ENCODE peak calls at places on chromosomes 11 and 22, in eight cellular contexts. Z is H9; E is choroid plexus epithelial cell; S is IMR-90; P is tibial artery; R is sigmoid colon; T is CD8-positive, alpha-beta T cell; X is fibroblast of lung. H is an unnamed sample.

GRCh38 chr11:126669416-126669815 is 313.9 kb downstream of the ST3GAL4 start:
- DNase-seq in Z (no peak), E (no peak), S (peak), P (no peak), R (no peak), T (no peak), X (no peak), H (no peak)

GRCh38 chr11:115760528-115760837 is 256.3 kb upstream of the CADM1 start:
- DNase-seq in Z (no peak), E (no peak), S (no peak), P (no peak), R (peak), T (no peak), X (peak), H (no peak)

GRCh38 chr11:44157019-44157418 is 61.5 kb downstream of the EXT2 start:
- DNase-seq in Z (no peak), E (no peak), S (no peak), P (no peak), R (no peak), T (no peak), X (no peak), H (no peak)

GRCh38 chr11:30816959-30817880 is 231.1 kb upstream of the MPPED2 start:
- DNase-seq in Z (no peak), E (no peak), S (no peak), P (no peak), R (no peak), T (no peak), X (no peak), H (no peak)

GRCh38 chr11:131809203-131809948 is 439.0 kb downstream of the NTM start:
- DNase-seq in Z (no peak), E (no peak), S (no peak), P (no peak), R (no peak), T (no peak), X (no peak), H (no peak)

GRCh38 chr11:71342951-71343827 is 90.8 kb upstream of the SHANK2 start:
- DNase-seq in Z (peak), E (peak), S (peak), P (peak), R (no peak), T (no peak), X (peak), H (peak)

GRCh38 chr11:44946268-44946667 is 4.4 kb downstream of the TP53I11 start:
- DNase-seq in Z (no peak), E (no peak), S (no peak), P (peak), R (peak), T (no peak), X (no peak), H (no peak)

GRCh38 chr11:65132988-65133700 is 1.2 kb downstream of the SYVN1 start:
- DNase-seq in Z (peak), E (peak), S (no peak), P (peak), R (peak), T (no peak), X (no peak), H (no peak)

GRCh38 chr11:57778318-57779037 is 16.9 kb downstream of the CTNND1 start:
- DNase-seq in Z (peak), E (peak), S (peak), P (peak), R (peak), T (no peak), X (peak), H (peak)

GRCh38 chr11:65586247-65586630 is 9.4 kb downstream of the KCNK7 start:
- DNase-seq in Z (no peak), E (no peak), S (no peak), P (no peak), R (no peak), T (no peak), X (no peak), H (no peak)

GRCh38 chr22:30944986-30945385 is 23.6 kb downstream of the MORC2 start:
- DNase-seq in Z (no peak), E (no peak), S (no peak), P (no peak), R (no peak), T (no peak), X (no peak), H (no peak)

GRCh38 chr22:29306830-29307657 is 594 bp downstream of the GAS2L1 start:
- DNase-seq in Z (peak), E (peak), S (peak), P (peak), R (peak), T (no peak), X (peak), H (peak)

GRCh38 chr11:29306527-29306926 is 710.3 kb downstream of the KCNA4 start:
- DNase-seq in Z (no peak), E (peak), S (peak), P (no peak), R (no peak), T (no peak), X (peak), H (peak)

GRCh38 chr22:20009582-20010306 is 6.9 kb downstream of the ARVCF start:
- DNase-seq in Z (no peak), E (no peak), S (no peak), P (peak), R (no peak), T (no peak), X (no peak), H (no peak)

GRCh38 chr22:47177334-47177815 is 414.9 kb downstream of the TBC1D22A start:
- DNase-seq in Z (peak), E (no peak), S (no peak), P (no peak), R (peak), T (no peak), X (no peak), H (no peak)

GRCh38 chr11:87459351-87459750 is 421.6 kb downstream of the TMEM135 start:
- DNase-seq in Z (no peak), E (no peak), S (no peak), P (no peak), R (no peak), T (no peak), X (no peak), H (no peak)

GRCh38 chr11:70103256-70103975 is 25.3 kb downstream of the ANO1 start:
- DNase-seq in Z (no peak), E (no peak), S (no peak), P (no peak), R (no peak), T (no peak), X (no peak), H (no peak)

GRCh38 chr11:93645938-93646337 is 15.5 kb upstream of the CEP295 start:
- DNase-seq in Z (no peak), E (no peak), S (no peak), P (no peak), R (no peak), T (no peak), X (no peak), H (no peak)

GRCh38 chr11:86741489-86742435 is 58.6 kb upstream of the PRSS23 start:
- DNase-seq in Z (no peak), E (peak), S (peak), P (no peak), R (no peak), T (no peak), X (peak), H (peak)

GRCh38 chr11:109697140-109697843 is 275.3 kb downstream of the C11orf87 start:
- DNase-seq in Z (peak), E (peak), S (peak), P (no peak), R (no peak), T (no peak), X (peak), H (peak)

GRCh38 chr22:31282748-31283468 is 9.4 kb downstream of the PIK3IP1 start:
- DNase-seq in Z (no peak), E (no peak), S (no peak), P (no peak), R (peak), T (no peak), X (no peak), H (no peak)

GRCh38 chr11:2975594-2975993 is 16.5 kb downstream of the NAP1L4 start:
- DNase-seq in Z (peak), E (peak), S (peak), P (no peak), R (no peak), T (peak), X (peak), H (peak)

GRCh38 chr11:130001491-130002351 is 914 bp downstream of the PRDM10 start:
- DNase-seq in Z (peak), E (peak), S (peak), P (peak), R (peak), T (peak), X (peak), H (peak)

GRCh38 chr11:44464741-44465140 is 100.7 kb upstream of the CD82 start:
- DNase-seq in Z (no peak), E (peak), S (no peak), P (no peak), R (no peak), T (no peak), X (no peak), H (no peak)

GRCh38 chr11:124801014-124801413 is 808 bp upstream of the MSANTD2 start:
- DNase-seq in Z (no peak), E (peak), S (peak), P (no peak), R (no peak), T (no peak), X (peak), H (peak)

GRCh38 chr11:72221386-72221785 is 3.2 kb upstream of the INPPL1 start:
- DNase-seq in Z (peak), E (no peak), S (no peak), P (no peak), R (peak), T (no peak), X (no peak), H (no peak)

GRCh38 chr11:36818410-36818809 is 220.4 kb upstream of the RAG2 start:
- DNase-seq in Z (peak), E (no peak), S (no peak), P (no peak), R (no peak), T (no peak), X (no peak), H (no peak)

GRCh38 chr22:24156915-24157782 is 24.1 kb upstream of the SUSD2 start:
- DNase-seq in Z (peak), E (peak), S (peak), P (peak), R (peak), T (peak), X (peak), H (peak)

GRCh38 chr22:43092085-43092484 is 2.9 kb upstream of the TTLL1 start:
- DNase-seq in Z (no peak), E (no peak), S (peak), P (no peak), R (no peak), T (no peak), X (no peak), H (no peak)

GRCh38 chr11:67644042-67644441 is 4.5 kb upstream of the TBX10 start:
- DNase-seq in Z (peak), E (peak), S (no peak), P (no peak), R (no peak), T (no peak), X (no peak), H (no peak)
- TF ChIP-seq CTCF in Z (peak), E (peak), S (peak), P (no peak), R (no peak), T (no peak), X (no peak), H (peak)

GRCh38 chr11:33542921-33543320 is 157.7 kb downstream of the C11orf91 start:
- DNase-seq in Z (peak), E (peak), S (peak), P (no peak), R (no peak), T (no peak), X (peak), H (peak)
- TF ChIP-seq CTCF in Z (peak), E (peak), S (peak), P (peak), R (no peak), T (no peak), X (peak), H (peak)

GRCh38 chr11:78414321-78415051 is 3.1 kb downstream of the GAB2 start:
- DNase-seq in Z (no peak), E (peak), S (peak), P (no peak), R (no peak), T (no peak), X (peak), H (peak)
- TF ChIP-seq CTCF in Z (peak), E (peak), S (peak), P (peak), R (peak), T (peak), X (peak), H (peak)

GRCh38 chr11:110711776-110712642 is at the start of gene ARHGAP20:
- DNase-seq in Z (peak), E (peak), S (peak), P (peak), R (peak), T (no peak), X (peak), H (peak)
- TF ChIP-seq CTCF in Z (peak), E (no peak), S (no peak), P (no peak), R (no peak), T (no peak), X (no peak), H (no peak)

GRCh38 chr11:61295596-61295926 is 445 bp upstream of the VWCE start:
- DNase-seq in Z (no peak), E (no peak), S (no peak), P (no peak), R (no peak), T (no peak), X (no peak), H (no peak)

GRCh38 chr11:61294717-61295595 is at the start of gene VWCE:
- DNase-seq in Z (peak), E (peak), S (peak), P (peak), R (peak), T (peak), X (peak), H (peak)

GRCh38 chr11:61293869-61294716 is 1.0 kb downstream of the VWCE start:
- DNase-seq in Z (peak), E (peak), S (peak), P (peak), R (peak), T (peak), X (peak), H (peak)

DNA sequence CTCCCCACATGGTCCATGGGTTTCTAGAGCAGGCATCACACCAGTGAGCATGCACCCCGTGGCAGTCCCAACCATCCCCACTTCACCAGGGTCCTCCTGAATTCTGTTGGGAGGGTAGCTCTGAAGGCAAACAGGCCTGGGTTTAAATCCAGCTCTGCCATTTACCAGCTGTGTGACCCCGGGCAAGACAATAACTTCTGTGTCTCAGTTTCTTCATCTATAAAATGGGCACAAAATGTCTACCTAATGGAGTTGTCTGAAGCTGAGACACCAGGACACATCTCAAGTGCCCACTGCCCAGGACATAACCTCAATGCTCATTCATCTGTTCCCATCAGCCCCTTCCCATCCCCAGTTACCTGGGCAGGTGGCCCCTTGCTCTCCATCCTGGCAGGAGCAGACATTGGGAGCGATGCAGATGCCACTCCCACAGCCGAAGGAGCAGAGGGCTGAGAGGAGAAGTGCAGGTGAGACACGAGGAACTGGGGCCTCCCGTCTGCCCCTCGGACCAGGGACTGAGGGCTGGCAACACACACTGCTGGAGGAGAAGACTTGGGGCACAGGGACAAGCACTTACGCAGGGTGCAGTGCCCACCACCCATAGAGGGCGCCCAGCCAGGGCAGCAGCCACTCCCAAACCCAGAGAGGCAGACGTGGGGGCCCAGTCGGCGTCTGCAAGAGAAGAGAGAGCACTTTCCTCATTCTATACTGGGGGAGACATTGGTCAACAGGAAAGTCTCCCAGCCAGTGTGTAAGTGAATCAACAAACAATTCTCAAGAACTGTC is 4.0 kb downstream of the VWCE start:
- DNase-seq in Z (peak), E (no peak), S (no peak), P (no peak), R (no peak), T (no peak), X (no peak), H (no peak)
- TF ChIP-seq CTCF in Z (peak), E (peak), S (no peak), P (no peak), R (no peak), T (no peak), X (no peak), H (peak)

GRCh38 chr22:26642465-26643367 is 14.7 kb upstream of the MIAT start:
- DNase-seq in Z (peak), E (peak), S (no peak), P (no peak), R (no peak), T (peak), X (no peak), H (no peak)
- TF ChIP-seq CTCF in Z (peak), E (peak), S (no peak), P (no peak), R (no peak), T (peak), X (no peak), H (peak)

DNA sequence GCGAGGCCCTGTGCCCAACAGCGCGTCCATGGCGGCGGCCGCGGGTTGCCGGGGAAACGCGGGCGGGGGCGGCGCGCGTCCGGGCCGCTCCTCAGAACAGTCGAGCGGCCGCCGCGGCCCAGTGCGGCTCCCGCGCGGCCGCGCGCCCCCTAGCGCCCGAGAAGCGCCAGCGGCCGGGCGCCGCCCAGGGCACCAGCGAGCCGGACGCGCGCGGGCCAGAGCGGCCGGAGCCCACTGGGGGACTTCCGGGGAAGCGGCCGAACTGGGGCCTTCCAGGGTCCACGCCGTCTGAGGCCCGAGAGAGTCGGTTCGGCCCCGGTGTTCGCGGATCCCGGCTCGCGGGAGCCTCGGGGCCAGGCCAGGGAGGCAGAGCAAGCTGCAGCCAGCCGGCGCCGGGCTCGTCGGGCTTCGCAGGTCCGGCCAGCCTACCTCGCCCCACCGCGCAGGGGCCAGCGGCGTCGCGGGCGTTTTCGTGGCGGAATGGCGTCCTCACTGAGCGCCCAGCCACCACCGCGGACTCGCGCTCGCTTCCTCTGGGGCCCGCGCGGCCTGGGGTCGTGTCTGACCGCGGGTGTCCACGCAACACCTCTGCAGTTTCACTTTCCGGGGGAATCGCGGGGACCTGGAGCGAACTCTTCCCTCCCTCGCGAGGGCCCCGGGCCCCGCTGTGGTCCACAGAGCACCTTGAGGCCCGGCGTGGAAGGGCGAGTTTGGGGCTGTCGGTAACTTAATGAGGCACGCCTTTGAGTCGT is at the start of gene DENND6B:
- DNase-seq in Z (peak), E (peak), S (peak), P (peak), R (peak), T (peak), X (peak), H (peak)
- TF ChIP-seq CTCF in Z (peak), E (no peak), S (peak), P (peak), R (peak), T (peak), X (peak), H (peak)

H was measured in HFFc6.